ENCODE peak calls at places on chromosome 16, in eight cellular contexts. G is mammary epithelial cell, W is retinal pigment epithelial cell, E is Caco-2, T is OCI-LY7, I is adrenal gland, J is cardiac fibroblast, F is stomach. Q is an unnamed sample.

GRCh38 chr16:56576585-56577299 is 11.9 kb downstream of the MT4 start:
- DNase-seq in I (peak), T (peak), G (peak), W (peak), E (peak), F (peak), J (peak), Q (peak)

GRCh38 chr16:67857547-67858233 is 10.2 kb upstream of the CENPT start:
- DNase-seq in I (peak), G (peak), F (peak), E (peak), J (peak), W (peak), T (no peak), Q (peak)

GRCh38 chr16:89167425-89167941 is 4.1 kb upstream of the CDH15 start:
- DNase-seq in W (no peak), T (peak), G (peak), E (peak), F (peak), I (peak), J (peak), Q (peak)

GRCh38 chr16:578870-579405 is 9.2 kb downstream of the PIGQ start:
- DNase-seq in E (peak), J (peak), G (no peak), F (peak), W (no peak), I (peak), T (peak), Q (peak)

GRCh38 chr16:4687946-4688673 is 5.3 kb upstream of the NUDT16L1 start:
- DNase-seq in F (no peak), T (no peak), E (no peak), G (no peak), I (peak), J (no peak), W (no peak), Q (no peak)

GRCh38 chr16:86367291-86368072 is 142.8 kb upstream of the FOXF1 start:
- DNase-seq in E (no peak), T (no peak), W (no peak), F (no peak), G (no peak), I (no peak), J (no peak), Q (no peak)

GRCh38 chr16:12484987-12485386 is 318.7 kb downstream of the CPPED1 start:
- DNase-seq in W (no peak), I (peak), F (peak), J (no peak), T (no peak), G (no peak), E (no peak), Q (no peak)

GRCh38 chr16:4693956-4694663 is 748 bp downstream of the NUDT16L1 start:
- DNase-seq in E (peak), G (peak), F (peak), T (peak), W (no peak), J (peak), I (peak), Q (peak)

GRCh38 chr16:88073201-88073721 is 122.0 kb downstream of the BANP start:
- DNase-seq in J (no peak), W (no peak), I (no peak), T (no peak), F (no peak), G (no peak), E (no peak), Q (no peak)

GRCh38 chr16:28304214-28304613 is 11.9 kb downstream of the SBK1 start:
- DNase-seq in G (peak), J (peak), I (peak), T (no peak), F (peak), E (peak), W (no peak), Q (peak)

GRCh38 chr16:30761427-30761927 is 385 bp downstream of the CFAP119 start:
- DNase-seq in T (peak), F (no peak), G (peak), E (peak), W (no peak), I (peak), J (peak), Q (peak)

GRCh38 chr16:57372372-57373116 is at the start of gene CX3CL1:
- DNase-seq in T (no peak), J (no peak), E (no peak), F (peak), G (peak), I (peak), W (no peak), Q (peak)

GRCh38 chr16:84299734-84300440 is 5.2 kb downstream of the WFDC1 start:
- DNase-seq in T (no peak), E (no peak), G (no peak), I (no peak), F (no peak), W (no peak), J (no peak), Q (no peak)

GRCh38 chr16:13543850-13544249 is 376.1 kb upstream of the ERCC4 start:
- DNase-seq in E (no peak), I (no peak), T (peak), W (no peak), F (no peak), J (no peak), G (no peak), Q (no peak)

GRCh38 chr16:57041182-57042156 is 50.9 kb upstream of the CPNE2 start:
- DNase-seq in F (peak), E (no peak), J (no peak), I (no peak), T (peak), G (no peak), W (no peak), Q (no peak)

GRCh38 chr16:2008009-2008526 is 1.6 kb downstream of the ZNF598 start:
- DNase-seq in J (peak), W (no peak), I (no peak), G (peak), E (no peak), T (peak), F (no peak), Q (peak)

GRCh38 chr16:67456383-67457140 is 24.4 kb downstream of the ATP6V0D1 start:
- DNase-seq in W (no peak), F (peak), E (no peak), T (no peak), I (peak), J (peak), G (peak), Q (peak)

GRCh38 chr16:14955546-14956231 is 18.4 kb downstream of the NPIPA1 start:
- DNase-seq in T (no peak), J (no peak), I (peak), G (no peak), F (no peak), E (no peak), W (no peak), Q (no peak)

GRCh38 chr16:84460406-84461028 is 43.9 kb downstream of the MEAK7 start:
- DNase-seq in T (no peak), G (no peak), E (no peak), W (no peak), I (no peak), F (no peak), J (no peak), Q (no peak)

GRCh38 chr16:81543571-81543970 is 99.0 kb downstream of the CMIP start:
- DNase-seq in T (no peak), I (no peak), G (no peak), W (no peak), F (no peak), E (no peak), J (no peak), Q (no peak)

GRCh38 chr16:79571753-79572544 is 28.6 kb downstream of the MAF start:
- DNase-seq in I (no peak), J (no peak), T (no peak), W (no peak), F (no peak), G (no peak), E (no peak), Q (no peak)

GRCh38 chr16:54098247-54098646 is 188.3 kb downstream of the IRX3 start:
- DNase-seq in J (no peak), F (no peak), G (no peak), I (no peak), T (no peak), E (no peak), W (no peak), Q (no peak)

GRCh38 chr16:88653101-88653500 is 2.2 kb upstream of the CYBA start:
- DNase-seq in E (no peak), F (no peak), T (no peak), J (no peak), W (no peak), I (no peak), G (no peak), Q (no peak)

GRCh38 chr16:86252596-86252995 is 257.7 kb upstream of the FOXF1 start:
- DNase-seq in E (peak), W (no peak), T (peak), J (peak), I (peak), G (peak), F (no peak), Q (no peak)

GRCh38 chr16:53908731-53909130 is 204.8 kb downstream of the FTO start:
- DNase-seq in T (no peak), F (no peak), W (no peak), E (no peak), I (no peak), J (no peak), G (no peak), Q (no peak)

GRCh38 chr16:87332150-87332549 is 15.0 kb upstream of the C16orf95 start:
- DNase-seq in W (peak), E (no peak), T (no peak), G (no peak), I (peak), F (no peak), J (peak), Q (no peak)

GRCh38 chr16:760498-761343 is at the start of gene MSLN:
- DNase-seq in W (no peak), G (peak), I (no peak), T (no peak), F (no peak), J (no peak), E (no peak), Q (peak)

GRCh38 chr16:5979905-5980550 is 882.4 kb upstream of the EEF2KMT start:
- DNase-seq in W (no peak), G (no peak), F (no peak), T (no peak), I (no peak), J (no peak), E (no peak), Q (no peak)

GRCh38 chr16:66354321-66354854 is 12.1 kb upstream of the CDH5 start:
- DNase-seq in E (no peak), F (no peak), J (no peak), W (no peak), I (no peak), G (no peak), T (no peak), Q (no peak)

GRCh38 chr16:27267037-27267677 is 1.4 kb downstream of the NSMCE1 start:
- DNase-seq in G (no peak), W (no peak), T (peak), J (no peak), E (no peak), I (no peak), F (no peak), Q (no peak)

GRCh38 chr16:27265982-27266381 is 2.6 kb downstream of the NSMCE1 start:
- DNase-seq in J (no peak), E (no peak), G (no peak), W (no peak), T (no peak), F (no peak), I (no peak), Q (no peak)

GRCh38 chr16:27270389-27270788 is 1.8 kb upstream of the NSMCE1 start:
- DNase-seq in W (no peak), I (no peak), T (no peak), G (no peak), F (no peak), E (no peak), J (no peak), Q (no peak)

GRCh38 chr16:27269300-27270150 is 953 bp upstream of the NSMCE1 start:
- DNase-seq in T (no peak), I (no peak), G (no peak), E (no peak), W (no peak), F (no peak), J (no peak), Q (no peak)

GRCh38 chr16:27268376-27269299 is at the start of gene NSMCE1:
- DNase-seq in E (peak), I (peak), W (peak), T (peak), J (peak), G (peak), F (peak), Q (peak)
- TF ChIP-seq CTCF in E (peak), I (no peak), W (peak), T (no peak), J (peak), G (peak), F (no peak), Q (peak)

DNA sequence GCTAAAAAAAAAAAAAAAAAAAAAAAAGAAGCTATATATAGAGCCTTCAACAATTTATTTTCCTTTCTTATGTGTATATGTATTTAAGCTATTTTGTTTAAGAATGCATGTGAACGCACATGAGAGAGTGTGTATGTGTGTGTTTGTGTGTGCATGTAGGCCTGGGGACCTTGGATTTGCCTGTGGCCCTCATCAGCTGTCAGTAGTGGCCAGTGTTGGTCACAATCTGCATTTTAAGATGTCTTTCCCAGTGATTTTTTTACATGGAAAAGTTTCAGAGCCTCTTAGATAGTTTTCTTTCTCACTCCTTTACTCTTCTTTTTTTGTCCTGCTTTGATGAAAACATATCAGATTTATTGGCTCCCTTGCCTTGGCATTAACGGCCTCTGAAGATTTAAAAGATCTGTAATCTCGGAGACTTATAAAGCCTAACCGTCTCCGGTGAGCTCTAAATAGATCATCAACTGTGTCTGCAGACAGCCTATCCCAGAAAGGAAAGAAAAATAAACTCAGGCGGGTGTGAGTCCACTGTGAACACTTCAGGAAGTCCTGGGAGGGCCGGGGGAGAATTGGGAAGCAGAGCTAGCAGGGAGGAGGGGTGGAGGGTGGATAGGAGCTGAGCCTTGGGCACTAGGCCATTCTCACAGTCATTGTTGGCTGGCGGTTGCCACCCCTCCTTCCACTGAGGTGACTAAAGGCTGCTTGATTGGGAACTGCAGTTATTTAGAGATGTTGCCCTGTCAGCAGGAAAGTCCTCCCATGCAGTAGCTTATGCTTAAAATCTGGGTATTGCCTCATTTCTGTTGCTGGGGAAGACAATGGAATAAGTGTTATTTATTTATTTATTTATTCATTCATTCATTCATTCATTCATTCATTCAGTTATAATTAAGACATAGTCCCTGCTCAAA is 86.8 kb downstream of the WWP2 start:
- DNase-seq in I (peak), J (peak), E (no peak), W (peak), T (no peak), G (peak), F (peak), Q (peak)
- H3K4me3 ChIP-seq in I (no peak), J (peak), E (no peak), W (no peak), T (no peak), G (no peak), F (no peak), Q (no peak)

DNA sequence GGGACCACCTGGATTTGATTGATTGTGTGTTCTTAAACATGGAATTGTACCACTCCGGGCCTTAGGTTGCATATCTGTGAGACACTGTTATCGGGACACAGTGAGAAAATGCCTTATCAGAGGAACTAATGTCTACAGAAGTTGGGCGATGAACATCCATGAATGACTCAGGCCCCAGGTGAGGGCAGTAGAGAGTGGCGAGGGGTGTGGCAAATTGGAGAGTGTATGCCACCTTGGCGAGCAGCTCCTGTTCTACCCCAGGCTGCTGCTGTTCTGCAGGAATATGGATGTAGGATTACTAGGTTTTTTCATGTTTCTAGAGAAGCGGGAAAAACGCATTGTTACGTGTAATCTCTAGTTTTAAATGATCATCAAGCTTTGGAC is 38.8 kb downstream of the CLEC16A start:
- DNase-seq in G (no peak), I (no peak), F (peak), T (peak), E (no peak), J (no peak), W (no peak), Q (peak)
- TF ChIP-seq CTCF in G (peak), I (no peak), F (no peak), T (peak), E (peak), J (no peak), W (peak), Q (peak)

DNA sequence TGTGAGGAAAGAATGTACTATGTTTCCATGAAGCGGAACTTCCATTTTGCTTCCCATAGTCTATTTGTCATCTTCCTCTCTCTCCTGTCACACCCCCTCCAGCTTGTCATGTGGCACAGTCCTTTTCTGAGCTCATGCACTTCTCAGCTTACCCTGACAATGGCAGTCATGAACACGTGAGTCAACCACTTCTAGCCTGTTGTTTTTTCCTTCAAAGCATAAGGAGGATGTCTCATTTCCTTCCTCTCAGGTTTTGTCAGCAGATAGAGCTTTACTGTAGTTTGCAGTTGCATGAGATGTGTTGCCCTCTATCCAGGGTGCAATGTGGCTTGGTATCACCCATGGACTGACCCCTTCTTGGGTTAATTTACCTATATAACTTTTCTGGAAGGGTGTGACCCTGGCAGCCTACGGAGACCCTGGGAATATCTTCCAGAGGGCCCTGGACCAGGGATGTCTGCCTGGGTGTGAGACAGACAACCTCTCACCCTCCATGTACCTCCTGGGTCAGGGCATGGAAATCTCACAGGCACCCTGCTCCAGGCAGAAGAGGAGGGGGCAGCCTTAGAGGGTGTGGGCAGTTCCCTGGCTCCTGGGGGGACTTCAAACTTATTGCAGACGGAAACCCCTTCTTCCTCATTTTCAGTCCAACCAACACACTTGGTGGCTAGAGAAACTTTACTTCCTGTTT is 4.0 kb upstream of the ZNF267 start:
- DNase-seq in I (peak), E (no peak), T (peak), W (no peak), J (peak), G (peak), F (no peak), Q (peak)
- H3K4me3 ChIP-seq in I (no peak), E (no peak), T (peak), W (no peak), J (no peak), G (no peak), F (no peak), Q (no peak)

DNA sequence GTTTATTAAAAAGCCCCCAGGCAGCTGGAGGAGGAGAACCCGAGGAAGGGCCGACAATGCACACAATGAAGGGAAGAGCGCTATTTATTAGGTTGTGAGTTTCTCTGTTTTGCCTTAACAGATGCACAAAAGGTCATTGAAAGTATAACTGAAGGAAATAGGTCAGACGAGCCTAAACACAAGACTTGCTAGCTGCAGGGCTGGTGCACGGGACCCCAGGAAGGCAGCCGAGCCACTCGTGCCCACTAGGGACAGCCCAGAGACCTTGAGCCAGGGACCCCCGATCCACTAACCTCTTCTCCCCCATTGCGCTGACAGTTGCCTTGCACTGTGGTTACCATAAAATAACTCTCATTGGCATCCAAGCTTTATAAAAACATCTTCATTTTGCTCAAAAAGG is 11.3 kb downstream of the LITAFD start:
- DNase-seq in G (no peak), E (no peak), F (no peak), I (no peak), J (no peak), T (no peak), W (no peak), Q (no peak)
- TF ChIP-seq CTCF in G (no peak), E (no peak), F (no peak), I (no peak), J (no peak), T (no peak), W (no peak), Q (no peak)

GRCh38 chr16:64416232-64417010 is 705.4 kb downstream of the CDH11 start:
- DNase-seq in G (peak), W (no peak), J (peak), I (no peak), F (no peak), T (peak), E (no peak), Q (peak)
- H3K4me3 ChIP-seq in G (peak), W (no peak), J (peak), I (peak), F (peak), T (peak), E (no peak), Q (peak)

DNA sequence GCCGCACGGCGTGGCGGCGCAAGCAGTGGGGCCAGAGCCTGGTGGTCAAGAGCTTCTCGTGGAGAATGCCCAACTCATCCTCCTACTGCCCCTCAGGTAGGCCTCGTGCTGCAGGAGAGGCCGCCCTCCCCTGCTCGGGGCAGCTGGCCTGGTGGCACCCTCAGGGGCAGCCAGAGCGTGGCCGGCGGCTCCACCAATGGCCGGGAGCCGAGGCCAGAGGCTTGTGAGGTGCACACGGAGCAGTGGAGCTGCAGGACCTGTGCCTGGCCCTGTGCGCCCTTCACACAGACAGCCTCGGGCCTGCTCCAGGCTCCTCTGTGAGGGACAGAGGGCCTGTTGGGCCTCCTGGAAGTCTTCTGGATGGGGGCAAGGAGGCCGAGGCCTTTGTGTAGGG is 85.5 kb downstream of the NPIPB11 start:
- DNase-seq in F (no peak), G (no peak), I (no peak), W (no peak), J (no peak), T (no peak), E (no peak), Q (no peak)
- TF ChIP-seq CTCF in F (no peak), G (no peak), I (no peak), W (no peak), J (no peak), T (no peak), E (no peak), Q (no peak)